ENCODE peak calls at places on chromosomes 7 and 10, in nine cellular contexts. L, Y, I, H, E, C, M, X and S are unnamed samples. For H3K4me1, the result is how much of the 10 kb centered on the place peaks cover.

GRCh38 chr10:69579661-69580060 is 6.4 kb upstream of the NEUROG3 start:
- DNase-seq in L (no peak), Y (no peak), I (no peak), H (no peak), E (no peak), C (no peak), M (no peak), X (no peak), S (no peak)

GRCh38 chr10:131253931-131254865 is 57.3 kb downstream of the TCERG1L start:
- DNase-seq in L (no peak), Y (no peak), I (no peak), H (no peak), E (no peak), C (no peak), M (no peak), X (no peak), S (peak)

GRCh38 chr10:47374611-47375536 is 9.2 kb downstream of the ZNF488 start:
- DNase-seq in L (no peak), Y (no peak), I (peak), H (peak), E (peak), C (no peak), M (no peak), X (no peak), S (peak)

GRCh38 chr10:96560970-96561887 is 25.6 kb downstream of the TM9SF3 start:
- DNase-seq in L (no peak), Y (no peak), I (peak), H (peak), E (no peak), C (no peak), M (no peak), X (no peak), S (no peak)

GRCh38 chr10:103649654-103650423 is 156.3 kb downstream of the NEURL1 start:
- DNase-seq in L (no peak), Y (no peak), I (no peak), H (no peak), E (no peak), C (no peak), M (no peak), X (no peak), S (no peak)

GRCh38 chr10:76150139-76150885 is 718.9 kb downstream of the LRMDA start:
- DNase-seq in L (peak), Y (no peak), I (peak), H (no peak), E (no peak), C (no peak), M (peak), X (peak), S (no peak)

GRCh38 chr7:47333131-47333887 is 248.6 kb downstream of the TNS3 start:
- DNase-seq in L (no peak), Y (no peak), I (no peak), H (no peak), E (no peak), C (no peak), M (no peak), X (no peak), S (peak)

GRCh38 chr10:70293169-70293813 is 9.5 kb upstream of the NPFFR1 start:
- DNase-seq in L (no peak), Y (no peak), I (no peak), H (no peak), E (no peak), C (no peak), M (no peak), X (no peak), S (no peak)

GRCh38 chr10:47349941-47350371 is 1.8 kb downstream of the RBP3 start:
- DNase-seq in L (no peak), Y (no peak), I (no peak), H (no peak), E (no peak), C (no peak), M (no peak), X (no peak), S (peak)

GRCh38 chr7:7257899-7258692 is 75.8 kb downstream of the C1GALT1 start:
- DNase-seq in L (no peak), Y (no peak), I (peak), H (peak), E (no peak), C (peak), M (no peak), X (no peak), S (no peak)

GRCh38 chr10:110010076-110011069 is 2.6 kb downstream of the ADD3 start:
- DNase-seq in L (no peak), Y (no peak), I (peak), H (no peak), E (no peak), C (no peak), M (no peak), X (peak), S (no peak)

GRCh38 chr10:110016957-110017514 is 9.3 kb downstream of the ADD3 start:
- DNase-seq in L (no peak), Y (no peak), I (no peak), H (no peak), E (no peak), C (no peak), M (no peak), X (no peak), S (no peak)

GRCh38 chr10:110016037-110016436 is 8.3 kb downstream of the ADD3 start:
- DNase-seq in L (no peak), Y (peak), I (peak), H (no peak), E (no peak), C (no peak), M (no peak), X (peak), S (no peak)

GRCh38 chr10:110011679-110012078 is 3.9 kb downstream of the ADD3 start:
- DNase-seq in L (no peak), Y (no peak), I (no peak), H (no peak), E (no peak), C (no peak), M (no peak), X (no peak), S (no peak)

DNA sequence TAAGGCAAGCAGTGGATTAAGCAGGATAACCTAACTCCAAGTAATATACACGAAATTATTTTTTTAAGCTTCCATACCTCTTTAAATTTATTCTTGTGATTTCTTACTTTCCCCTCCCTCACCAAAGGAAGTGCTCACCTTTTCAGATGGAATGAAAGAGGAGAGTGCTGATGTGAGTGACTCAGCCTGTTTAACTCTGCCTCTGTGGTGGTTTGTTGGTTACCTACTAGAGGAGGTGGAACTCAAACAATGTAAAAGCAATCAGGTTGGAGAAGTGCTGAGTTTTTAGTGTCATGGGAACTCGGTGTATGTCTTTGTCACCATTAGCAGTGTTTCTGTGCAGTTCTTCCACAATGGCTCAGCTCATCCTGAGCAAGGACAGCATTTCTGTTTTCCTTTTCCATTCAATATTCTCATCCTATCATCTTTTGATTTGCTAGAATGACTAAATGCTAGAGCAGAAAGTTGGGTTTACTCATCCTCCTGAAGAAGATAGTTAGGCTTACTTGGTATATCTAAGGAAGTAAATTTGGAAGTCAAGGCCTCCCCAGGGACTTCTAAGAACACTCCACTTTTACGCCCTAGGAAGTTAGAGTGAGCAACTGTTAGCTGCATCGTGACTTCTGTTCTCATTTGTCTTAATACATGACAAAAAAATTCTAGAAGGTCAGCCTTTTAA is 6.0 kb downstream of the ADD3 start:
- DNase-seq in L (no peak), Y (no peak), I (no peak), H (no peak), E (no peak), C (no peak), M (no peak), X (peak), S (no peak)
- H3K27ac ChIP-seq in L (no peak), Y (no peak), I (no peak), H (no peak), E (peak), C (no peak), M (no peak), X (no peak), S (no peak)

DNA sequence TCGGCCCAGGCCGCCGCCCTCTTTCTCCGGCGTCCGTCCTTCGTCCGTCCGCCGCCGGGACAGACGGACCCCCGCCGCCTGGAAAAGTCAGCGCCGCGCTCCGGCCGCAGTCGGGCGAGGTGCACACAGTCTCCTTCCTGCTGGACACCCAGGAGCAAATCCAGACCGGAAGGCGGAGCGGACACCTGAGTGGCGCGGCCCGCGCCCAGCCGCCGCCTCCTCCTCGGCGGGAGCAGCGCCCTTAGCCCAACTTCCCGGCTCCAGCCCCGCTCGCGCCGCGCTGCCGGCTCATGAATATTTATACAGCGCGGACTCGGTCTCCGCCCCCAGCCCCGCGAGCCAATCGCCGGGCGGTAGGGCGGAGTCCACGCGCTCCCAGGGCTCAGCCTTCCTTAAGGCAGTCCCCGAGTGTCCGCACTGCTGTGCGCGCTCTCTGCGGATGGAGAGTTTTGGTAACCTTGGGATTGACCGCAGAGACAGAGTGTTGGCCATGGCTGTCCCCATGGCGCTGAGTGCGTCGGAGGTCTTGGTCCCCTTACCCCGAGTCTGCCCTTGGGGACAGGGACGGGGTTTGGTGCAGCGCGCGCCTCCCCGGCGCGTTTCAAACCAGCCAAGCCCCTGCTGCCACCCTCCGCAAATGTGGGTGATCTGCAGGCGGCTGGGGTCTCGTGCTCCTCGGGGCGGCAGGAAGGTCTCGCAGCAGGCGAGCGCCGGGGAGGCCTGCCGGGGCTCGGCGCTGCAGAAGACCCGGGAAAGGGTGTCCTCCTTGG is at the start of gene FZD8:
- DNase-seq in L (peak), Y (peak), I (peak), H (peak), E (peak), C (peak), M (peak), X (peak), S (peak)
- TF ChIP-seq POLR2A in L (peak), Y (peak), I (peak), H (peak), E (no peak), C (peak), M (peak), X (no peak), S (no peak)

GRCh38 chr10:88073676-88074075 is 210.3 kb downstream of the PTEN start:
- DNase-seq in L (no peak), Y (no peak), I (no peak), H (no peak), E (no peak), C (no peak), M (no peak), X (no peak), S (no peak)
- H3K4me1 ChIP-seq in L (under half), Y (under half), I (under half), H (under half), E (under half), C (under half), M (under half), X (under half), S (under half)

GRCh38 chr10:10315989-10316388 is 701.7 kb upstream of the CELF2 start:
- DNase-seq in L (no peak), Y (no peak), I (no peak), H (no peak), E (no peak), C (no peak), M (no peak), X (no peak), S (no peak)

GRCh38 chr10:10313099-10313875 is 704.4 kb upstream of the CELF2 start:
- DNase-seq in L (no peak), Y (no peak), I (peak), H (no peak), E (no peak), C (no peak), M (no peak), X (no peak), S (no peak)

GRCh38 chr10:10320981-10321380 is 696.7 kb upstream of the CELF2 start:
- DNase-seq in L (no peak), Y (no peak), I (peak), H (no peak), E (no peak), C (no peak), M (no peak), X (no peak), S (no peak)

GRCh38 chr10:10311966-10312365 is 705.7 kb upstream of the CELF2 start:
- DNase-seq in L (no peak), Y (no peak), I (no peak), H (no peak), E (no peak), C (no peak), M (no peak), X (no peak), S (no peak)

GRCh38 chr10:10317151-10317550 is 700.5 kb upstream of the CELF2 start:
- DNase-seq in L (no peak), Y (no peak), I (peak), H (no peak), E (no peak), C (no peak), M (no peak), X (no peak), S (no peak)
- H3K27ac ChIP-seq in L (no peak), Y (no peak), I (no peak), H (no peak), E (no peak), C (no peak), M (no peak), X (no peak), S (no peak)

GRCh38 chr10:123156091-123156490 is 1.9 kb downstream of the BUB3 start:
- DNase-seq in L (no peak), Y (no peak), I (peak), H (no peak), E (no peak), C (no peak), M (no peak), X (no peak), S (no peak)

GRCh38 chr10:123153486-123154091 is 613 bp upstream of the BUB3 start:
- DNase-seq in L (no peak), Y (no peak), I (no peak), H (no peak), E (no peak), C (no peak), M (no peak), X (no peak), S (peak)

GRCh38 chr10:123154943-123155505 is 822 bp downstream of the BUB3 start:
- DNase-seq in L (no peak), Y (peak), I (peak), H (no peak), E (no peak), C (peak), M (no peak), X (peak), S (no peak)

GRCh38 chr10:123157210-123157609 is 3.0 kb downstream of the BUB3 start:
- DNase-seq in L (no peak), Y (no peak), I (peak), H (no peak), E (no peak), C (no peak), M (no peak), X (peak), S (no peak)

DNA sequence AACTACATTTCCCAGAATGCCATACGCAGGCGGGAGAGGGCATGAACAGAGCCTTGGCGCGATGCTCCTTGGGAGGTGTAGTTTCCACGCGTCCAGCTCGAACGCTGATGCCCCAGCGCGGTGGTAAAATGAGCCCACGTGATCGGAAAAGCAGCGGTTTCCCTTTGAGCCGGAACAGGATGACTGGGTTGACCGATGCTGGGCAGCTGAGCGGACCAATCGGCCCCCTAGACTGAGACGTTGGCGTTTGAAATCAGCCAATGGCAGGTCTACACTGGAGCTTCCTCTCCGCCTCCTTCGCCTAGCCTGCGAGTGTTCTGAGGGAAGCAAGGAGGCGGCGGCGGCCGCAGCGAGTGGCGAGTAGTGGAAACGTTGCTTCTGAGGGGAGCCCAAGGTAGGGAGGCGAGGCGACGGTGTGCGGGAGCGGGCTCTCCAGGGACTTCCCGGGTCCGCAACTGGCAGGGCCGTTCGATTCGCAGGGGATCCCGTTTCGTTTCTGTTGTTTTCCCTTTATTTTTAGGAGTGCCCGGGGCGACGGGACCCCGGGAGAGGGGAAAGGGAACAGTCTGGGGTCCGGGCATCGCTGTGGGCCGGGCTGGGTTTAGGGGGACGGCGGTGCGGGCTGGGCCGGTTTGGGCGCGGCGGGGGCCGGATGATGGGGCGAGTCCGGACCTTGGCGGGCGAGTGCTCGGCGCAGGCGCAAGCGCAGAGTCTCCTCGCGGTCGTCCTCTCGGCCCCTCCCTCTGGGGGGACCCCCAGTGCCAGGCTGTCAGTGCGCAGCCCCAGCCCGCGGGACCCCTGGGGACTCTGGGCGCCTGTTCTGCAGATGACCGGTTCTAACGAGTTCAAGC is at the start of gene BUB3:
- DNase-seq in L (peak), Y (peak), I (peak), H (peak), E (peak), C (peak), M (peak), X (peak), S (peak)
- TF ChIP-seq POLR2A in L (peak), Y (peak), I (peak), H (peak), E (peak), C (peak), M (peak), X (peak), S (no peak)

GRCh38 chr7:116708248-116708647 is 36.3 kb downstream of the MET start:
- DNase-seq in L (no peak), Y (no peak), I (no peak), H (no peak), E (no peak), C (no peak), M (no peak), X (no peak), S (no peak)
- H3K4me1 ChIP-seq in L (under half), Y (half or more), I (under half), H (under half), E (under half), C (under half), M (under half), X (under half), S (under half)